ENCODE peak calls at places on chromosomes 2 and 18, in five cellular contexts. Y is CD8-positive, alpha-beta T cell; U is EL; Z is immature natural killer cell; D is GM10248. H is an unnamed sample.

GRCh38 chr2:174786066-174786725 is 21.9 kb upstream of the CHRNA1 start:
- DNase-seq in Y (no peak), U (no peak), Z (no peak), D (no peak), H (no peak)

GRCh38 chr2:237732790-237733349 is 65.7 kb upstream of the RBM44 start:
- DNase-seq in Y (no peak), U (no peak), Z (peak; percentile 12), D (no peak), H (peak; percentile 50)

GRCh38 chr2:239694487-239694886 is 293.7 kb upstream of the HDAC4 start:
- DNase-seq in Y (no peak), U (no peak), Z (no peak), D (no peak), H (no peak)

GRCh38 chr2:117272975-117273671 is 541.4 kb upstream of the DDX18 start:
- DNase-seq in Y (no peak), U (no peak), Z (no peak), D (no peak), H (no peak)

GRCh38 chr2:60335533-60336237 is 217.8 kb downstream of the BCL11A start:
- DNase-seq in Y (peak; percentile 13), U (no peak), Z (no peak), D (no peak), H (no peak)

GRCh38 chr2:70258532-70258875 is 567 bp downstream of the PCYOX1 start:
- DNase-seq in Y (no peak), U (peak; percentile 33), Z (no peak), D (peak; percentile 20), H (peak; percentile 63)

GRCh38 chr2:68203587-68203986 is 45.9 kb downstream of the PNO1 start:
- DNase-seq in Y (no peak), U (no peak), Z (peak; percentile 7), D (peak; percentile 71), H (no peak)

GRCh38 chr18:79519751-79520472 is 124.2 kb downstream of the NFATC1 start:
- DNase-seq in Y (peak; percentile 56), U (peak; percentile 9), Z (peak; percentile 26), D (peak; percentile 69), H (no peak)